ENCODE peak calls at places on chromosomes 13 and 19, in four cellular contexts. W, J, E and P are unnamed samples.

GRCh38 chr19:10936661-10937084 is 8.1 kb downstream of the TIMM29 start:
- DNase-seq in J (peak; percentile 40), W (no peak), E (peak; percentile 70), P (no peak)

GRCh38 chr19:5321851-5322681 is 18.5 kb downstream of the PTPRS start:
- DNase-seq in J (no peak), W (no peak), E (peak; percentile 65), P (no peak)

GRCh38 chr13:84760956-84761355 is 878.7 kb upstream of the SLITRK1 start:
- DNase-seq in E (no peak), W (no peak), J (no peak), P (no peak)

GRCh38 chr19:28009696-28010095 is 1203.3 kb downstream of the UQCRFS1 start:
- DNase-seq in E (no peak), J (peak; percentile 90), W (no peak), P (no peak)

GRCh38 chr19:10514211-10515145 is 2.8 kb downstream of the S1PR5 start:
- DNase-seq in W (no peak), J (no peak), E (no peak), P (no peak)

GRCh38 chr13:21039097-21039800 is 22.1 kb downstream of the LATS2 start:
- DNase-seq in E (no peak), J (no peak), W (no peak), P (no peak)

GRCh38 chr19:55382013-55382412 is 2.1 kb downstream of the TMEM238 start:
- DNase-seq in E (no peak), W (no peak), J (no peak), P (no peak)

GRCh38 chr13:103799028-103799427 is 732.8 kb upstream of the SLC10A2 start:
- DNase-seq in J (no peak), W (no peak), E (no peak), P (no peak)

GRCh38 chr13:42985312-42986175 is 6.5 kb downstream of the EPSTI1 start:
- DNase-seq in E (peak; percentile 80), J (peak; percentile 70), W (no peak), P (no peak)

GRCh38 chr19:28971011-28971410 is 241.9 kb downstream of the UQCRFS1 start:
- DNase-seq in E (no peak), J (no peak), W (no peak), P (no peak)

GRCh38 chr13:89783221-89783755 is 1564.2 kb upstream of the MIR17HG start:
- DNase-seq in J (no peak), E (no peak), W (no peak), P (no peak)

GRCh38 chr13:54029226-54029625 is 1000.6 kb downstream of the OLFM4 start:
- DNase-seq in W (no peak), E (no peak), J (peak; percentile 98), P (no peak)

GRCh38 chr13:102231486-102231885 is 170.4 kb downstream of the FGF14 start:
- DNase-seq in W (no peak), J (no peak), E (no peak), P (no peak)

GRCh38 chr19:19661675-19662251 is 1.7 kb downstream of the ATP13A1 start:
- DNase-seq in E (peak; percentile 70), J (no peak), W (no peak), P (no peak)

GRCh38 chr13:45782327-45783045 is 69.1 kb downstream of the SIAH3 start:
- DNase-seq in W (no peak), J (no peak), E (no peak), P (no peak)

GRCh38 chr19:1450735-1451669 is 1.1 kb downstream of the APC2 start:
- DNase-seq in J (no peak), E (no peak), W (no peak), P (no peak)

GRCh38 chr19:4389511-4390016 is 10.8 kb downstream of the SH3GL1 start:
- DNase-seq in E (no peak), W (peak; percentile 51), J (no peak), P (no peak)

GRCh38 chr13:59374720-59375119 is 789.0 kb downstream of the DIAPH3 start:
- DNase-seq in E (no peak), W (no peak), J (no peak), P (no peak)

GRCh38 chr19:24140099-24140498 is 53.1 kb downstream of the ZNF254 start:
- DNase-seq in W (no peak), J (no peak), E (no peak), P (no peak)

GRCh38 chr19:38831142-38831605 is 420 bp downstream of the ECH1 start:
- DNase-seq in J (peak; percentile 77), E (peak; percentile 83), W (peak; percentile 77), P (peak; percentile 70)

GRCh38 chr13:74074723-74075122 is 59.5 kb downstream of the KLF12 start:
- DNase-seq in E (no peak), J (no peak), W (no peak), P (no peak)

GRCh38 chr13:75372517-75372916 is 109.5 kb downstream of the TBC1D4 start:
- DNase-seq in W (no peak), E (no peak), J (no peak), P (no peak)

GRCh38 chr19:44603201-44603945 is 10.0 kb upstream of the IGSF23 start:
- DNase-seq in E (no peak), W (no peak), J (no peak), P (no peak)

GRCh38 chr13:108176685-108177274 is 38.6 kb downstream of the LIG4 start:
- DNase-seq in E (peak; percentile 72), J (no peak), W (no peak), P (no peak)

GRCh38 chr19:15443838-15444237 is 5.9 kb downstream of the WIZ start:
- DNase-seq in J (no peak), W (peak; percentile 75), E (no peak), P (no peak)

GRCh38 chr19:52991021-52991420 is 22.7 kb upstream of the ERVV-1 start:
- DNase-seq in W (no peak), J (no peak), E (no peak), P (no peak)

GRCh38 chr13:39349391-39349790 is 253.6 kb downstream of the LHFPL6 start:
- DNase-seq in E (no peak), J (no peak), W (no peak), P (no peak)

GRCh38 chr19:42098781-42099180 is 22.8 kb downstream of the ZNF574 start:
- DNase-seq in J (no peak), E (no peak), W (no peak), P (no peak)

GRCh38 chr19:34220472-34221063 is 33.8 kb upstream of the GARRE1 start:
- DNase-seq in E (peak; percentile 84), W (no peak), J (no peak), P (peak; percentile 73)

GRCh38 chr13:21061077-21061945 is at the start of gene LATS2:
- DNase-seq in E (peak; percentile 95), J (peak; percentile 20), W (peak; percentile 98), P (peak; percentile 99)

GRCh38 chr19:29687244-29687896 is 22.1 kb downstream of the PLEKHF1 start:
- DNase-seq in J (no peak), E (peak; percentile 53), W (no peak), P (no peak)

GRCh38 chr13:23579072-23579885 is 9.1 kb downstream of the TNFRSF19 start:
- DNase-seq in J (no peak), E (peak; percentile 94), W (peak; percentile 97), P (peak; percentile 97)

GRCh38 chr13:98083507-98083906 is 59.4 kb upstream of the FARP1 start:
- DNase-seq in W (no peak), E (no peak), J (peak; percentile 52), P (no peak)

GRCh38 chr13:29597246-29597645 is 1.8 kb upstream of the SLC7A1 start:
- DNase-seq in W (no peak), E (no peak), J (no peak), P (no peak)

GRCh38 chr19:55632463-55632834 is 8.1 kb upstream of the ZNF784 start:
- DNase-seq in W (peak; percentile 42), J (peak; percentile 79), E (peak; percentile 98), P (peak; percentile 92)

GRCh38 chr19:46975918-46976782 is 43.5 kb upstream of the NPAS1 start:
- DNase-seq in E (peak; percentile 83), J (peak; percentile 96), W (peak; percentile 95), P (peak; percentile 92)

GRCh38 chr13:33518442-33518841 is 232.9 kb upstream of the STARD13 start:
- DNase-seq in J (no peak), W (no peak), E (no peak), P (no peak)

GRCh38 chr13:21670006-21670882 is 629 bp upstream of the FGF9 start:
- DNase-seq in W (peak; percentile 84), E (peak; percentile 85), J (no peak), P (peak; percentile 74)

GRCh38 chr19:36488816-36489138 is 584 bp downstream of the ZNF566 start:
- DNase-seq in W (no peak), J (no peak), E (peak; percentile 57), P (no peak)